ENCODE peak calls at places on chromosomes 1 and 21, in five cellular contexts. Y, B, G, X and P are unnamed samples. For H3K27me3, the result is how much of the 10 kb centered on the place peaks cover.

GRCh38 chr1:2468041-2468472 is 8.0 kb upstream of the PLCH2 start:
- DNase-seq in X (no peak), B (no peak), G (no peak), Y (no peak), P (no peak)

GRCh38 chr1:230382060-230382491 is 44.1 kb downstream of the PGBD5 start:
- DNase-seq in X (no peak), B (peak), G (no peak), Y (no peak), P (no peak)

GRCh38 chr1:40796939-40797667 is 13.5 kb downstream of the KCNQ4 start:
- DNase-seq in X (peak), Y (peak), G (no peak), B (peak), P (no peak)

GRCh38 chr1:54081306-54082270 is 28.2 kb downstream of the TCEANC2 start:
- DNase-seq in B (peak), X (peak), Y (peak), G (peak), P (peak)

GRCh38 chr1:68704800-68705443 is 208.0 kb upstream of the DEPDC1 start:
- DNase-seq in G (no peak), X (no peak), Y (no peak), B (no peak), P (no peak)

GRCh38 chr1:153437236-153437635 is 20.9 kb downstream of the S100A7A start:
- DNase-seq in X (no peak), G (no peak), Y (no peak), B (no peak), P (no peak)

GRCh38 chr1:51612349-51612982 is 4.4 kb upstream of the OSBPL9 start:
- DNase-seq in X (no peak), B (no peak), G (no peak), Y (no peak), P (no peak)

GRCh38 chr21:23977971-23978370 is 1629.3 kb downstream of the MRPL39 start:
- DNase-seq in B (no peak), G (no peak), Y (no peak), X (no peak), P (no peak)

GRCh38 chr1:198125995-198126758 is 30.6 kb upstream of the NEK7 start:
- DNase-seq in G (no peak), Y (no peak), X (no peak), B (no peak), P (no peak)

GRCh38 chr1:37808369-37809319 is 636 bp upstream of the YRDC start:
- DNase-seq in B (peak), Y (peak), X (peak), G (peak), P (peak)

GRCh38 chr1:39214714-39214997 is 10.2 kb downstream of the MACF1 start:
- DNase-seq in B (no peak), G (no peak), Y (no peak), X (no peak), P (no peak)

GRCh38 chr1:110390096-110390495 is 730 bp downstream of the SLC16A4 start:
- DNase-seq in B (no peak), Y (peak), G (peak), X (peak), P (no peak)

GRCh38 chr1:23167353-23168078 is 1.1 kb downstream of the LUZP1 start:
- DNase-seq in X (peak), G (peak), Y (peak), B (peak), P (no peak)

GRCh38 chr21:33478858-33479678 is 706 bp downstream of the TMEM50B start:
- DNase-seq in G (no peak), B (no peak), X (peak), Y (no peak), P (no peak)

GRCh38 chr1:190172636-190173410 is 304.8 kb downstream of the BRINP3 start:
- DNase-seq in G (no peak), X (no peak), Y (no peak), B (no peak), P (no peak)

GRCh38 chr1:51328926-51329325 is 1.4 kb downstream of the TTC39A start:
- DNase-seq in X (no peak), Y (no peak), B (no peak), G (no peak), P (no peak)

GRCh38 chr1:181802466-181802865 is 259.0 kb downstream of the ZNF648 start:
- DNase-seq in B (no peak), Y (no peak), G (no peak), X (no peak), P (no peak)

GRCh38 chr1:187762109-187762508 is 933.4 kb downstream of the PLA2G4A start:
- DNase-seq in B (no peak), Y (no peak), X (no peak), G (no peak), P (no peak)

GRCh38 chr1:184499626-184500025 is 112.8 kb downstream of the C1orf21 start:
- DNase-seq in G (no peak), Y (no peak), X (no peak), B (no peak), P (no peak)

GRCh38 chr1:43227138-43227836 is 42.5 kb upstream of the TMEM125 start:
- DNase-seq in Y (peak), X (peak), G (peak), B (peak), P (peak)

GRCh38 chr1:192610114-192610958 is 25.6 kb upstream of the RGS13 start:
- DNase-seq in G (no peak), X (no peak), Y (no peak), B (no peak), P (no peak)

GRCh38 chr21:38987551-38988210 is 182.0 kb downstream of the ETS2 start:
- DNase-seq in B (no peak), X (no peak), G (no peak), Y (peak), P (no peak)

GRCh38 chr1:150971583-150972416 is 2.8 kb downstream of the CERS2 start:
- DNase-seq in X (no peak), G (no peak), B (peak), Y (no peak), P (no peak)

GRCh38 chr21:27423073-27423472 is 456.2 kb upstream of the ADAMTS5 start:
- DNase-seq in Y (peak), G (peak), X (peak), B (no peak), P (no peak)

GRCh38 chr1:215566556-215567490 is at the start of gene KCTD3:
- DNase-seq in G (peak), X (peak), Y (peak), B (peak), P (peak)

GRCh38 chr1:108972941-108973340 is 9.7 kb upstream of the CLCC1 start:
- DNase-seq in G (no peak), B (no peak), X (no peak), Y (no peak), P (no peak)

GRCh38 chr21:14591882-14592281 is 45.8 kb upstream of the SAMSN1 start:
- DNase-seq in B (peak), Y (no peak), G (no peak), X (peak), P (no peak)

GRCh38 chr21:41682719-41683179 is 84.1 kb downstream of the RIPK4 start:
- DNase-seq in G (no peak), B (no peak), Y (no peak), X (no peak), P (no peak)

GRCh38 chr1:91700332-91700731 is 185.6 kb downstream of the TGFBR3 start:
- DNase-seq in B (no peak), X (no peak), G (no peak), Y (no peak), P (no peak)

GRCh38 chr1:38111589-38111988 is 65.0 kb upstream of the POU3F1 start:
- DNase-seq in G (no peak), B (no peak), X (no peak), Y (no peak), P (no peak)

GRCh38 chr1:10694633-10695627 is 101.5 kb downstream of the CASZ1 start:
- DNase-seq in G (peak), B (peak), Y (peak), X (peak), P (peak)
- H3K4me3 ChIP-seq in G (peak), B (no peak), Y (peak), X (peak), P (peak)

DNA sequence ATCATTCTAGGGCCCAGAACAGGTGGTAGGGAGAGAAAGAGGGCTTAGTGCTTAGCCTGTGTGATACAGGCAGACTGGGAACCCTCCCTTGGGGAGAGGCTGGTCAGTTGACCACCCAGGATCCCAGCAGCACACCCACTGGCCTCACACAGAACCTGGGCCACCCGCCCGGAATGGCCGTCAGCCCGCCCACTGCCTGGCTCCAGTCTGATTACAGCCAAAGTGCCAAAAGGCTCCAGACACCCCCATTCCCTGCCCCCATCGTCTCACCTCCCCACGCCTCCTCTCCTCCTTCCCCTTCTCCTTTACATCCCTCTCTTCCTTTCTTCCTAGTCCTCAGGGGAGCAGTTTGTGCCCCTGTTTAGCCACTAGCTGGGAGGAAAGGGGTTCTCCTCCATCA is 4.8 kb upstream of the WNT2B start:
- DNase-seq in B (no peak), G (peak), X (peak), Y (no peak), P (no peak)
- H3K27me3 ChIP-seq in B (under half), G (under half), X (under half), Y (under half), P (under half)

GRCh38 chr21:34691396-34692032 is 22.7 kb downstream of the CLIC6 start:
- DNase-seq in X (no peak), G (no peak), B (no peak), Y (no peak), P (no peak)
- H3K27ac ChIP-seq in X (no peak), G (no peak), B (no peak), Y (no peak), P (no peak)

GRCh38 chr21:37159949-37160348 is 86.9 kb downstream of the TTC3 start:
- DNase-seq in G (no peak), X (no peak), B (no peak), Y (no peak), P (no peak)
- H3K4me3 ChIP-seq in G (no peak), X (no peak), B (no peak), Y (no peak), P (no peak)

GRCh38 chr1:202639500-202639899 is 70.8 kb downstream of the SYT2 start:
- DNase-seq in X (no peak), Y (no peak), B (no peak), G (no peak), P (no peak)

GRCh38 chr1:202644219-202645096 is 65.8 kb downstream of the SYT2 start:
- DNase-seq in B (no peak), X (no peak), G (no peak), Y (no peak), P (no peak)

GRCh38 chr1:202642619-202643291 is 67.5 kb downstream of the SYT2 start:
- DNase-seq in Y (no peak), X (no peak), G (no peak), B (no peak), P (no peak)

GRCh38 chr1:202643397-202644218 is 66.6 kb downstream of the SYT2 start:
- DNase-seq in Y (no peak), B (no peak), G (no peak), X (no peak), P (no peak)

GRCh38 chr1:202642212-202642611 is 68.0 kb downstream of the SYT2 start:
- DNase-seq in X (no peak), G (no peak), B (no peak), Y (no peak), P (no peak)
- H3K27me3 ChIP-seq in X (under half), G (under half), B (under half), Y (half or more), P (under half)

GRCh38 chr1:226125831-226126230 is 60.7 kb downstream of the ACBD3 start:
- DNase-seq in G (no peak), X (no peak), B (no peak), Y (peak), P (peak)

GRCh38 chr1:226131639-226132038 is 54.9 kb downstream of the ACBD3 start:
- DNase-seq in B (no peak), X (no peak), G (no peak), Y (peak), P (no peak)

GRCh38 chr1:226129230-226129629 is 57.3 kb downstream of the ACBD3 start:
- DNase-seq in X (no peak), B (no peak), Y (no peak), G (no peak), P (no peak)

GRCh38 chr1:226126824-226127591 is 59.5 kb downstream of the ACBD3 start:
- DNase-seq in B (peak), Y (peak), G (no peak), X (no peak), P (no peak)

GRCh38 chr1:226128487-226129075 is 58.0 kb downstream of the ACBD3 start:
- DNase-seq in G (no peak), B (no peak), X (no peak), Y (peak), P (no peak)
- H3K27ac ChIP-seq in G (no peak), B (peak), X (no peak), Y (no peak), P (no peak)

GRCh38 chr1:200038987-200039848 is 11.7 kb downstream of the NR5A2 start:
- DNase-seq in B (peak), X (no peak), Y (no peak), G (no peak), P (no peak)

GRCh38 chr1:200040516-200041138 is 13.1 kb downstream of the NR5A2 start:
- DNase-seq in G (no peak), X (no peak), B (peak), Y (no peak), P (no peak)

GRCh38 chr1:200041337-200042118 is 14.0 kb downstream of the NR5A2 start:
- DNase-seq in Y (no peak), G (no peak), B (no peak), X (no peak), P (no peak)

GRCh38 chr1:200038645-200038986 is 11.1 kb downstream of the NR5A2 start:
- DNase-seq in G (no peak), Y (no peak), X (no peak), B (peak), P (no peak)

GRCh38 chr1:200039849-200040479 is 12.5 kb downstream of the NR5A2 start:
- DNase-seq in B (no peak), Y (no peak), X (no peak), G (no peak), P (no peak)
- H3K4me3 ChIP-seq in B (peak), Y (peak), X (peak), G (peak), P (peak)

DNA sequence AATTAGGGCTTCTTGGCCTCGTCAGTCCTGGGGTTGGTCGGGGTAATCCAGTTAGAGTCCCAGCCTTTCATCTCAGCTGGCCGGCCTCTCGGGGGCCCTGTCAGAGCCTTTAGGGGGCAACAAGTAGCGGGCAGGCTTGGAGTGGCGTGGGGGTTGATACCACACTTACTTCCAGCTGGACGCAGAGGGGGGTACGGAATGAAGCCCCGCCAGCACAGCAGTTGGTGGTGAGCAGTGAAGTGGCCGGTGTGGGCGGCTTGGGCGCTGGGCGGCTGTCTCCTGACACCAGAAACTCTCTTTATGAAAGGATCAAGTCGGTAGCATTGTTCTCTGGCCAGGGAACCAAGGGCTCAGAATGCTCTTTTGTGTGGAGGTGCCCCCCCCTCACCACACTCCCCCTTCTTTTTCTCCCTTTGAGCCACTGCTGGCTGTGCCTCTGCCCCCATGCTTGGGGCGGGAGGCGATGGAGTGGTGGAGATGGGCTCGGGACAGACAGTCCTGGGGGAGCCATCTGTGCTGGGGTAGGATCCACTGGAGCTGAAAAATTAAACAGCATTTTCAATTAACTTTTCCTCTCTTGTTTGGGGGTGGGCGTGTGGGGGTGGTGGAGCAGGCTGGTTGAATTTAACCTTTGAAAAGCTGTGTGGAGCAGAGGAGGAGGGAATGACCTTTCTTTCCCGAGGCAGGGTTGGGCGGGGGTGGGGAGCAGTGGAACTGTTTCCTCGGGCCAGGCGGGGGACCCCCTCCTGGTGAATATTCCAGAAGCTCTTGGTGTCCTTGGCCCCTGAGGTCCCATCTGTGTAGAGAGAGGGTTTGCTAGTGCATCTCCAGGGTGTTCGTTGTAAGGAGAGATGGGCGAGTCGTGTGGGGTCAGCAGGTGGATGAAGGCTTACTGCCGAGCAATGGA is 102.7 kb downstream of the RNF220 start:
- DNase-seq in B (no peak), G (no peak), X (no peak), Y (no peak), P (peak)
- H3K27me3 ChIP-seq in B (under half), G (under half), X (under half), Y (under half), P (under half)

GRCh38 chr1:20733361-20733975 is 965 bp upstream of the SH2D5 start:
- DNase-seq in G (no peak), X (no peak), Y (no peak), B (no peak), P (peak)

GRCh38 chr1:20732071-20732587 is 374 bp downstream of the SH2D5 start:
- DNase-seq in G (peak), X (peak), B (peak), Y (no peak), P (peak)

GRCh38 chr1:20732588-20733360 is at the start of gene SH2D5:
- DNase-seq in X (peak), Y (peak), G (peak), B (peak), P (peak)

GRCh38 chr1:20739225-20739624 is 6.7 kb upstream of the SH2D5 start:
- DNase-seq in G (no peak), B (no peak), X (no peak), Y (no peak), P (no peak)

GRCh38 chr1:20735581-20736111 is 3.1 kb upstream of the SH2D5 start:
- DNase-seq in G (no peak), Y (no peak), X (no peak), B (no peak), P (no peak)
- H3K27ac ChIP-seq in G (no peak), Y (peak), X (no peak), B (no peak), P (peak)

GRCh38 chr1:157862114-157863070 is 20.8 kb upstream of the CD5L start:
- DNase-seq in X (no peak), Y (no peak), B (no peak), G (no peak), P (no peak)

GRCh38 chr1:157852476-157852875 is 10.9 kb upstream of the CD5L start:
- DNase-seq in B (no peak), X (no peak), Y (no peak), G (no peak), P (no peak)

DNA sequence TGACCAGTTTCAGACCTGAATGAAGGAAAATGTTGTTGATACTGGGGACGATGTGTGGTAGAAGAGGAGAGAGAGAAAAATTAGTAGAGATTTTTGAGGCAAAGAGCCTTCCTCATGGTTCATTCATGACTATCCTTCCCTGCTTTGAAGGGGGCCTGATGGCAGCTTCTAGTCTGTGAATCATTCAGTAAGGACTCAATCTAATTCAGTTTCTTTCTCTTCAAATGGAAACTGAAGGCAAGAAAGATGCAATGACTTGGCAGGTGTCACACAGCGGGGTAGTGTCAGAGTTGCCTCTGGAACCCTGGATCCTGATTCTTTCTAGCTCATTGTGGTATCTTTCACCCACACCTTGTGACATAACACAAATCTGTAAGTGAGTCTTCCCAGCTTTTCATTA is 14.9 kb upstream of the CD5L start:
- DNase-seq in B (no peak), G (no peak), X (no peak), Y (no peak), P (no peak)
- H3K4me3 ChIP-seq in B (no peak), G (no peak), X (no peak), Y (no peak), P (no peak)